ENCODE peak calls at places on chromosomes 11 and 22, in four cellular contexts. One of them, this sample, is unnamed.

GRCh38 chr11:35082322-35083180 is 56.4 kb upstream of the CD44 start:
- DNase-seq in NCI-H345: no peak
- DNase-seq in esophagus squamous epithelium: peak
- DNase-seq in NCI-H2081: no peak
- DNase-seq in this sample: no peak

GRCh38 chr11:96464695-96465307 is 75.0 kb downstream of the JRKL start:
- DNase-seq in NCI-H345: peak
- DNase-seq in esophagus squamous epithelium: no peak
- DNase-seq in NCI-H2081: peak
- DNase-seq in this sample: peak

GRCh38 chr11:115126515-115127208 is 377.6 kb downstream of the CADM1 start:
- DNase-seq in NCI-H345: no peak
- DNase-seq in esophagus squamous epithelium: no peak
- DNase-seq in NCI-H2081: no peak
- DNase-seq in this sample: no peak

GRCh38 chr11:124069429-124070401 is 28.6 kb upstream of the OR10G7 start:
- DNase-seq in NCI-H345: peak
- DNase-seq in esophagus squamous epithelium: no peak
- DNase-seq in NCI-H2081: peak
- DNase-seq in this sample: no peak

GRCh38 chr22:29470159-29470855 is 9.7 kb upstream of the NEFH start:
- DNase-seq in NCI-H345: peak
- DNase-seq in esophagus squamous epithelium: no peak
- DNase-seq in NCI-H2081: peak
- DNase-seq in this sample: no peak

GRCh38 chr11:123164732-123165450 is 30.2 kb downstream of the CLMP start:
- DNase-seq in NCI-H345: no peak
- DNase-seq in esophagus squamous epithelium: no peak
- DNase-seq in NCI-H2081: no peak
- DNase-seq in this sample: no peak

GRCh38 chr11:12224537-12224893 is 114.1 kb downstream of the MICAL2 start:
- DNase-seq in NCI-H345: no peak
- DNase-seq in esophagus squamous epithelium: peak
- DNase-seq in NCI-H2081: peak
- DNase-seq in this sample: peak

GRCh38 chr11:100830295-100830694 is 143.2 kb downstream of the ARHGAP42 start:
- DNase-seq in NCI-H345: peak
- DNase-seq in esophagus squamous epithelium: no peak
- DNase-seq in NCI-H2081: peak
- DNase-seq in this sample: no peak

GRCh38 chr22:26851125-26851524 is 193.7 kb downstream of the MIAT start:
- DNase-seq in NCI-H345: no peak
- DNase-seq in esophagus squamous epithelium: no peak
- DNase-seq in NCI-H2081: no peak
- DNase-seq in this sample: no peak

GRCh38 chr11:2128512-2129322 is 10.5 kb downstream of the IGF2 start:
- DNase-seq in NCI-H345: no peak
- DNase-seq in esophagus squamous epithelium: no peak
- DNase-seq in NCI-H2081: no peak
- DNase-seq in this sample: no peak

GRCh38 chr11:110128161-110128560 is 35.0 kb downstream of the ZC3H12C start:
- DNase-seq in NCI-H345: peak
- DNase-seq in esophagus squamous epithelium: no peak
- DNase-seq in NCI-H2081: peak
- DNase-seq in this sample: no peak

GRCh38 chr11:103070142-103070541 is 21.8 kb downstream of the DCUN1D5 start:
- DNase-seq in NCI-H345: no peak
- DNase-seq in esophagus squamous epithelium: no peak
- DNase-seq in NCI-H2081: no peak
- DNase-seq in this sample: no peak

GRCh38 chr11:15539645-15540044 is 424.9 kb downstream of the INSC start:
- DNase-seq in NCI-H345: peak
- DNase-seq in esophagus squamous epithelium: no peak
- DNase-seq in NCI-H2081: no peak
- DNase-seq in this sample: no peak

GRCh38 chr22:21001601-21002325 is at the start of gene THAP7:
- DNase-seq in NCI-H345: peak
- DNase-seq in esophagus squamous epithelium: peak
- DNase-seq in NCI-H2081: peak
- DNase-seq in this sample: peak

GRCh38 chr11:124793466-124794278 is 6.5 kb downstream of the MSANTD2 start:
- DNase-seq in NCI-H345: peak
- DNase-seq in esophagus squamous epithelium: no peak
- DNase-seq in NCI-H2081: peak
- DNase-seq in this sample: no peak

GRCh38 chr11:71322192-71322735 is 69.9 kb upstream of the SHANK2 start:
- DNase-seq in NCI-H345: no peak
- DNase-seq in esophagus squamous epithelium: no peak
- DNase-seq in NCI-H2081: no peak
- DNase-seq in this sample: no peak

GRCh38 chr22:31081963-31082605 is 966 bp downstream of the SMTN start:
- DNase-seq in NCI-H345: no peak
- DNase-seq in esophagus squamous epithelium: no peak
- DNase-seq in NCI-H2081: no peak
- DNase-seq in this sample: no peak

GRCh38 chr22:17924735-17925727 is 99.3 kb downstream of the MICAL3 start:
- DNase-seq in NCI-H345: no peak
- DNase-seq in esophagus squamous epithelium: no peak
- DNase-seq in NCI-H2081: no peak
- DNase-seq in this sample: no peak

GRCh38 chr11:88508558-88508807 is 170.9 kb upstream of the CTSC start:
- DNase-seq in NCI-H345: no peak
- DNase-seq in esophagus squamous epithelium: no peak
- DNase-seq in NCI-H2081: no peak
- DNase-seq in this sample: no peak

GRCh38 chr11:118060081-118060661 is 16.7 kb upstream of the TMPRSS4 start:
- DNase-seq in NCI-H345: no peak
- DNase-seq in esophagus squamous epithelium: no peak
- DNase-seq in NCI-H2081: no peak
- DNase-seq in this sample: no peak

GRCh38 chr22:28594784-28595324 is 84.8 kb downstream of the TTC28 start:
- DNase-seq in NCI-H345: peak
- DNase-seq in esophagus squamous epithelium: no peak
- DNase-seq in NCI-H2081: peak
- DNase-seq in this sample: no peak

GRCh38 chr11:12150831-12151382 is 40.5 kb downstream of the MICAL2 start:
- DNase-seq in NCI-H345: no peak
- DNase-seq in esophagus squamous epithelium: no peak
- DNase-seq in NCI-H2081: no peak
- DNase-seq in this sample: no peak

GRCh38 chr11:65314501-65315203 is at the start of gene CDC42EP2:
- DNase-seq in NCI-H345: peak
- DNase-seq in esophagus squamous epithelium: no peak
- DNase-seq in NCI-H2081: peak
- DNase-seq in this sample: no peak

GRCh38 chr22:42591987-42592386 is 22.7 kb downstream of the POLDIP3 start:
- DNase-seq in NCI-H345: no peak
- DNase-seq in esophagus squamous epithelium: no peak
- DNase-seq in NCI-H2081: no peak
- DNase-seq in this sample: no peak

GRCh38 chr11:73833067-73833466 is 43.6 kb downstream of the COA4 start:
- DNase-seq in NCI-H345: no peak
- DNase-seq in esophagus squamous epithelium: no peak
- DNase-seq in NCI-H2081: no peak
- DNase-seq in this sample: no peak

GRCh38 chr11:64232182-64233018 is 2.0 kb upstream of the VEGFB start:
- DNase-seq in NCI-H345: no peak
- DNase-seq in esophagus squamous epithelium: no peak
- DNase-seq in NCI-H2081: no peak
- DNase-seq in this sample: no peak

GRCh38 chr22:26671317-26672059 is 14.1 kb downstream of the MIAT start:
- DNase-seq in NCI-H345: peak
- DNase-seq in esophagus squamous epithelium: peak
- DNase-seq in NCI-H2081: no peak
- DNase-seq in this sample: no peak

GRCh38 chr11:13535819-13536218 is 40.0 kb upstream of the PTH start:
- DNase-seq in NCI-H345: no peak
- DNase-seq in esophagus squamous epithelium: no peak
- DNase-seq in NCI-H2081: no peak
- DNase-seq in this sample: no peak

GRCh38 chr11:12060385-12060980 is 49.9 kb upstream of the MICAL2 start:
- DNase-seq in NCI-H345: no peak
- DNase-seq in esophagus squamous epithelium: no peak
- DNase-seq in NCI-H2081: no peak
- DNase-seq in this sample: peak

GRCh38 chr22:38503021-38503420 is 3.1 kb downstream of the DDX17 start:
- DNase-seq in NCI-H345: no peak
- DNase-seq in esophagus squamous epithelium: no peak
- DNase-seq in NCI-H2081: no peak
- DNase-seq in this sample: no peak